ENCODE peak calls at places on chromosome X, in eight cellular contexts. Y, A, J, C, O, Z, B and D are unnamed samples.

GRCh38 chrX:70755850-70756249 is 152.7 kb downstream of the TEX11 start:
- DNase-seq in J (no peak), O (peak; percentile 31), Z (no peak), A (no peak), B (no peak), C (no peak), Y (no peak), D (no peak)

GRCh38 chrX:123036401-123036800 is 147.7 kb upstream of the GRIA3 start:
- DNase-seq in O (no peak), Z (no peak), A (no peak), C (no peak), J (no peak), B (no peak), Y (no peak), D (no peak)

GRCh38 chrX:110145854-110146253 is 142.9 kb downstream of the TMEM164 start:
- DNase-seq in Y (peak; percentile 23), J (no peak), C (peak; percentile 44), B (no peak), A (no peak), O (no peak), Z (no peak), D (peak; percentile 5)

GRCh38 chrX:68735266-68735665 is 87.8 kb downstream of the STARD8 start:
- DNase-seq in Z (no peak), J (no peak), Y (no peak), C (no peak), O (no peak), B (no peak), A (no peak), D (no peak)

GRCh38 chrX:138849521-138849920 is 138.0 kb upstream of the FGF13 start:
- DNase-seq in O (no peak), C (no peak), A (no peak), Y (no peak), B (no peak), Z (no peak), J (no peak), D (no peak)

GRCh38 chrX:133120406-133120805 is 23.5 kb upstream of the USP26 start:
- DNase-seq in A (no peak), B (no peak), Z (no peak), O (no peak), C (no peak), Y (no peak), J (no peak), D (no peak)

GRCh38 chrX:16319929-16320328 is 152.6 kb downstream of the MAGEB17 start:
- DNase-seq in Z (no peak), J (no peak), A (no peak), O (no peak), C (peak; percentile 65), Y (no peak), B (no peak), D (no peak)

GRCh38 chrX:50618788-50619558 is 148.3 kb upstream of the DGKK start:
- DNase-seq in B (no peak), C (no peak), Z (no peak), A (no peak), Y (no peak), O (no peak), J (no peak), D (no peak)

GRCh38 chrX:19121898-19122640 is at the start of gene ADGRG2:
- DNase-seq in J (no peak), Y (no peak), C (peak; percentile 11), O (no peak), A (no peak), B (peak; percentile 49), Z (peak; percentile 33), D (peak; percentile 18)

GRCh38 chrX:68146054-68146453 is 287.2 kb downstream of the OPHN1 start:
- DNase-seq in C (peak; percentile 62), B (no peak), Z (no peak), A (no peak), Y (no peak), J (no peak), O (no peak), D (peak; percentile 11)

GRCh38 chrX:129522184-129523059 is 868 bp downstream of the SMARCA1 start:
- DNase-seq in C (peak; percentile 54), O (no peak), B (peak; percentile 44), Z (peak; percentile 37), A (peak; percentile 52), Y (peak; percentile 28), J (no peak), D (peak; percentile 28)

GRCh38 chrX:133670394-133670793 is 255.1 kb upstream of the GPC4 start:
- DNase-seq in Z (peak; percentile 39), Y (no peak), B (no peak), J (no peak), A (no peak), O (no peak), C (peak; percentile 31), D (peak; percentile 25)

GRCh38 chrX:153882086-153882498 is 3.9 kb downstream of the L1CAM start:
- DNase-seq in Z (no peak), J (no peak), B (no peak), A (no peak), O (no peak), C (peak; percentile 13), Y (no peak), D (no peak)

GRCh38 chrX:153881281-153881680 is 4.7 kb downstream of the L1CAM start:
- DNase-seq in C (no peak), B (no peak), O (no peak), Z (no peak), A (no peak), Y (no peak), J (no peak), D (no peak)

GRCh38 chrX:153879741-153880439 is 6.1 kb downstream of the L1CAM start:
- DNase-seq in J (no peak), O (no peak), B (no peak), Z (no peak), Y (no peak), A (no peak), C (no peak), D (no peak)

GRCh38 chrX:153878969-153879653 is 6.9 kb downstream of the L1CAM start:
- DNase-seq in Z (no peak), A (no peak), O (no peak), C (no peak), B (no peak), Y (no peak), J (no peak), D (no peak)

GRCh38 chrX:153880440-153880815 is 5.5 kb downstream of the L1CAM start:
- DNase-seq in Z (no peak), O (no peak), B (no peak), Y (no peak), C (no peak), A (no peak), J (no peak), D (no peak)
- H3K4me1 ChIP-seq in Z (no peaks in the 10 kb centered on the region), O (peaks cover 55% of the 10 kb centered on the region), B (no peaks in the 10 kb centered on the region), Y (peaks cover 5% of the 10 kb centered on the region), C (no peaks in the 10 kb centered on the region), A (no peaks in the 10 kb centered on the region), J (no peaks in the 10 kb centered on the region), D (no peaks in the 10 kb centered on the region)

GRCh38 chrX:1593286-1594271 is 2.2 kb downstream of the AKAP17A start:
- DNase-seq in Y (no peak), Z (no peak), J (no peak), B (no peak), A (no peak), O (no peak), C (no peak), D (no peak)
- H3K36me3 ChIP-seq in Y (peaks cover 49% of the 10 kb centered on the region), Z (peaks cover 16% of the 10 kb centered on the region), J (peaks cover 53% of the 10 kb centered on the region), B (peaks cover 30% of the 10 kb centered on the region), A (peaks cover 13% of the 10 kb centered on the region), O (peaks cover 44% of the 10 kb centered on the region), C (peaks cover 46% of the 10 kb centered on the region), D (no peaks in the 10 kb centered on the region)

GRCh38 chrX:101685923-101686322 is 26.3 kb upstream of the ARMCX2 start:
- DNase-seq in Z (no peak), A (no peak), B (no peak), Y (no peak), O (no peak), J (no peak), C (no peak), D (no peak)
- H3K27ac ChIP-seq in Z (no peak overlapping the region), A (no peak overlapping the region), B (no peak overlapping the region), Y (no peak overlapping the region), O (no peak overlapping the region), J (no peak overlapping the region), C (no peak overlapping the region), D (no peak overlapping the region)

DNA sequence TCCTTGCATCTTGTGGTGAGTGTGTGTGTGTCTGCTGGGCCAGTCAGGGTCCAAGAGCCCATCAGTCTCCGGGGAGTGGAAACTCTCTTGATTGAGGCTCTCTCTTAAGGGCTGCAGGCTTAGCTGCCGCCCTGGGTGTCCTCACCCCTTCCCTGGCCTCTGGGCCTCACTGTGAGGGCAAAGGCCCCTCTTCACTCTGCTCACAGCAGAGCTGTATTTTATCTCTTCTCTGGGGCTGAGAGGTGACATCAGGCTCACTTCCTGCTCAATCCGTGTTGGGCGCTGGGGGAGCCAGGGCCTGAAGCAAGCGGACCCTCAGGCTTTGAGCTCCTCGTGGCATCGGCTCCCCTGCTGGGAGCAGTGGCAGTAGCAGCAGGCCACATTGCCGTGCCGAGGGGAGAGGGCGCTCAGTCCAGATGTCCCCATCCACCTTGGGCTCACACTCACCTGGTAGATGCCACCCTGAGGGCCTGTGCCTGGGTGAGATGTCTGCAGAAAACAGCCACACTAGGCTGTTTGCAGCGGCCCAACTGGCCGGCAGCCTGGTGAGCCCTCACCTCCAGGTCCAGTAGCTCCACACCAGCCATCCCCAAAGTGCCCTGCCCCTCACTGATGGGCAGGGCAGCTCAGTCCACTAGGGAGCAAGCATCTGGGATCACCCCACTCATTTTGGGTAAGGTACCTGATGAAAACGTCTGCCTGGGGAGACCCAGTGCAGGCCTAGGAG is 24.7 kb upstream of the PRPS1 start:
- DNase-seq in J (no peak), O (no peak), Y (no peak), A (no peak), C (no peak), B (no peak), Z (no peak), D (no peak)
- H3K4me1 ChIP-seq in J (no peaks in the 10 kb centered on the region), O (peaks cover 6% of the 10 kb centered on the region), Y (no peaks in the 10 kb centered on the region), A (no peaks in the 10 kb centered on the region), C (no peaks in the 10 kb centered on the region), B (no peaks in the 10 kb centered on the region), Z (no peaks in the 10 kb centered on the region), D (no peaks in the 10 kb centered on the region)

GRCh38 chrX:47212381-47213293 is 5.8 kb upstream of the CDK16 start:
- DNase-seq in J (no peak), O (no peak), Z (no peak), B (no peak), A (no peak), Y (no peak), C (no peak), D (no peak)
- H3K36me3 ChIP-seq in J (peaks cover 86% of the 10 kb centered on the region), O (peaks cover 81% of the 10 kb centered on the region), Z (peaks cover 37% of the 10 kb centered on the region), B (peaks cover 19% of the 10 kb centered on the region), A (peaks cover 7% of the 10 kb centered on the region), Y (peaks cover 84% of the 10 kb centered on the region), C (peaks cover 74% of the 10 kb centered on the region), D (peaks cover 37% of the 10 kb centered on the region)

GRCh38 chrX:42943051-42943450 is 165.1 kb upstream of the PPP1R2C start:
- DNase-seq in Z (no peak), J (no peak), C (no peak), Y (no peak), O (no peak), B (no peak), A (no peak), D (peak; percentile 33)

GRCh38 chrX:42946544-42947223 is 168.7 kb upstream of the PPP1R2C start:
- DNase-seq in B (no peak), O (no peak), J (no peak), Y (no peak), A (no peak), Z (no peak), C (no peak), D (no peak)

GRCh38 chrX:42944381-42944998 is 166.5 kb upstream of the PPP1R2C start:
- DNase-seq in C (no peak), J (no peak), Y (no peak), A (no peak), B (no peak), O (no peak), Z (no peak), D (peak; percentile 13)

GRCh38 chrX:42941671-42942070 is 163.7 kb upstream of the PPP1R2C start:
- DNase-seq in J (no peak), C (no peak), O (no peak), Z (no peak), Y (no peak), A (no peak), B (no peak), D (no peak)
- H3K27ac ChIP-seq in J (no peak overlapping the region), C (no peak overlapping the region), O (no peak overlapping the region), Z (no peak overlapping the region), Y (no peak overlapping the region), A (no peak overlapping the region), B (no peak overlapping the region), D (no peak overlapping the region)